ENCODE peak calls at places on chromosome 16, in five cellular contexts. V is neural progenitor cell; O is activated CD4-positive, alpha-beta T cell treated with anti-CD3 and anti-CD28 coated beads, Interleukin-2, amount 10 ng/mL, durations not matched to agents 7 days and 5 days; P is NCI-H345; D is iPS DF 19.7. N is an unnamed sample.

GRCh38 chr16:88392616-88393015 is 9.9 kb downstream of the ZNF469 start:
- DNase-seq in D (no peak), V (no peak), P (no peak), O (no peak), N (no peak)

GRCh38 chr16:56848955-56849689 is 15.9 kb upstream of the SLC12A3 start:
- DNase-seq in P (no peak), O (no peak), D (no peak), V (no peak), N (no peak)

GRCh38 chr16:8961811-8962390 is 1.8 kb downstream of the USP7 start:
- DNase-seq in P (no peak), D (no peak), V (peak), O (no peak), N (no peak)

GRCh38 chr16:83513006-83513755 is 294.6 kb upstream of the HSBP1 start:
- DNase-seq in D (no peak), P (no peak), O (no peak), V (no peak), N (no peak)

GRCh38 chr16:8572919-8573724 is 17.2 kb downstream of the TMEM114 start:
- DNase-seq in D (peak), V (peak), O (no peak), P (no peak), N (no peak)

GRCh38 chr16:12811441-12812198 is 7.9 kb upstream of the CPPED1 start:
- DNase-seq in O (no peak), V (no peak), P (no peak), D (no peak), N (no peak)

GRCh38 chr16:28531777-28532744 is 6.7 kb downstream of the NUPR1 start:
- DNase-seq in D (no peak), P (no peak), V (peak), O (no peak), N (no peak)

GRCh38 chr16:23434380-23434779 is 18.6 kb downstream of the COG7 start:
- DNase-seq in P (peak), V (peak), D (no peak), O (peak), N (no peak)

GRCh38 chr16:8741636-8742427 is 55.6 kb downstream of the TMEM186 start:
- DNase-seq in O (no peak), V (no peak), D (no peak), P (no peak), N (no peak)

GRCh38 chr16:23141033-23141432 is 8.2 kb downstream of the USP31 start:
- DNase-seq in D (no peak), V (no peak), P (no peak), O (no peak), N (no peak)

GRCh38 chr16:81424761-81425160 is 19.8 kb upstream of the CMIP start:
- DNase-seq in D (no peak), V (no peak), O (peak), P (no peak), N (no peak)

GRCh38 chr16:12062343-12063003 is 85.9 kb downstream of the SNX29 start:
- DNase-seq in D (no peak), V (no peak), P (no peak), O (no peak), N (no peak)

GRCh38 chr16:86625821-86626220 is 47.5 kb downstream of the FOXL1 start:
- DNase-seq in O (no peak), V (no peak), P (no peak), D (no peak), N (no peak)

GRCh38 chr16:29226782-29227181 is 179.7 kb downstream of the NPIPB11 start:
- DNase-seq in D (no peak), O (no peak), V (no peak), P (no peak), N (no peak)